ENCODE peak calls at places on chromosomes 4 and X, in four cellular contexts. U is HepG2, Q is GM23338, A is K562. C is an unnamed sample.

GRCh38 chrX:17024896-17025295 is 78.4 kb downstream of the REPS2 start:
- DNase-seq in U (peak; percentile 7), Q (peak; percentile 47), A (no peak), C (no peak)

GRCh38 chrX:24339911-24340310 is 20.5 kb upstream of the SUPT20HL1 start:
- DNase-seq in U (no peak), Q (no peak), A (no peak), C (no peak)

GRCh38 chr4:156476359-156476758 is 495.2 kb downstream of the PDGFC start:
- DNase-seq in U (peak; percentile 1), Q (no peak), A (no peak), C (no peak)

GRCh38 chrX:100512471-100512870 is 72.3 kb upstream of the TNMD start:
- DNase-seq in U (no peak), Q (peak; percentile 32), A (peak; percentile 2), C (no peak)

GRCh38 chr4:40199999-40200880 is 3.4 kb downstream of the RHOH start:
- DNase-seq in U (no peak), Q (no peak), A (peak; percentile 83), C (peak; percentile 93)

GRCh38 chr4:155889036-155889793 is 14.3 kb upstream of the TDO2 start:
- DNase-seq in U (no peak), Q (no peak), A (no peak), C (peak; percentile 58)

GRCh38 chr4:10606483-10607155 is 77.9 kb downstream of the CLNK start:
- DNase-seq in U (no peak), Q (no peak), A (no peak), C (no peak)

GRCh38 chrX:52346462-52347165 is 22.2 kb upstream of the XAGE2 start:
- DNase-seq in U (no peak), Q (no peak), A (peak; percentile 28), C (no peak)

GRCh38 chr4:55437356-55437796 is 41.6 kb downstream of the TMEM165 start:
- DNase-seq in U (peak; percentile 31), Q (no peak), A (peak; percentile 62), C (no peak)

GRCh38 chrX:68912113-68912980 is 83.5 kb downstream of the EFNB1 start:
- DNase-seq in U (no peak), Q (peak; percentile 46), A (no peak), C (no peak)

GRCh38 chr4:105951198-105951597 is 55.9 kb downstream of the NPNT start:
- DNase-seq in U (no peak), Q (peak; percentile 41), A (no peak), C (no peak)

GRCh38 chr4:108072300-108072699 is 82.6 kb downstream of the HADH start:
- DNase-seq in U (no peak), Q (no peak), A (no peak), C (peak; percentile 38)

DNA sequence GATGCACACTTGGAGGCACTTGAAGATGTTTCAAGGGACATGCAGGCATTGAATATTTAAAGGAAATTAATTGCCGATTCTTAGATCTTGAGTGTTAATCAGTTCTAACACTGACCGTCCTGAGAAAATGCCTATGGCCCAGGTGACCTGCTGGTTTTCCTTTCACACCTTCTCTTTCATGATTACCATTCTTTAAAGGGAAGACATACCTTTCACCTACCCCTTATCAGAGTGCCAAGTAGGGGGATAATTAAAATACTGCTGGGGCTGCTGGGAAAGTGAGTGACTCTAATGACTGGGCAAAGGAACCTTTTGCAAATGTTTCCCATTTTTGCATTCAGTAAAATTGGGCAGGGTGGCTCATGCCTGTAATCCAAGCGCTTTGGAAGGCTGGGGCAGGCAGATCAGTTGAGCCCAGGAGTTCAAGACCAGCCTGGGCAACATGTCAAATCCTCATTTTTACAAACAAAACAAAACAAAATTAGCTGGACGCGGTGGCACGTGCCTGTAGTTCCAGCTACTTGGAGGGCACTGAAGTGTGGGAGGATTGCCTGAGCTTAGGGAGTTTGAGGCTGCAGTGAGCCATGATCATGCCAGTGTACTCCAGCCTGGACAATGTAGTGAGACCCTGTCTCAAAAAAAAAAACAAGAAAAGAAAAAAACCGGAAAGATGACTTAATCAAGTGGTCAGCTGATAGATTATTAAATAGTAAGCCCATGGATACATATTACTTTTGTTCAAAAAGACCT is 44.3 kb downstream of the TMEM131L start:
- DNase-seq in U (no peak), Q (no peak), A (no peak), C (no peak)
- H3K4me1 ChIP-seq in U (peaks cover 55% of the 10 kb centered on the region), Q (peaks cover 29% of the 10 kb centered on the region), A (peaks cover 5% of the 10 kb centered on the region), C (peaks cover 21% of the 10 kb centered on the region)

GRCh38 chr4:71472946-71473345 is 134.1 kb downstream of the SLC4A4 start:
- DNase-seq in U (no peak), Q (no peak), A (no peak), C (no peak)
- TF ChIP-seq POLR2AphosphoS5 in U (no peak), Q (no peak), A (no peak), C (no peak)

GRCh38 chrX:19798423-19798822 is 89.0 kb downstream of the SH3KBP1 start:
- DNase-seq in U (no peak), Q (no peak), A (no peak), C (no peak)
- TF ChIP-seq JUNB in U (no peak), Q (no peak), A (no peak), C (no peak)

GRCh38 chr4:8310306-8310705 is 40.8 kb downstream of the HTRA3 start:
- DNase-seq in U (no peak), Q (no peak), A (no peak), C (no peak)
- H3K4me1 ChIP-seq in U (peaks cover 3% of the 10 kb centered on the region), Q (peaks cover under 1% of the 10 kb centered on the region), A (peaks cover 46% of the 10 kb centered on the region), C (no peaks in the 10 kb centered on the region)

DNA sequence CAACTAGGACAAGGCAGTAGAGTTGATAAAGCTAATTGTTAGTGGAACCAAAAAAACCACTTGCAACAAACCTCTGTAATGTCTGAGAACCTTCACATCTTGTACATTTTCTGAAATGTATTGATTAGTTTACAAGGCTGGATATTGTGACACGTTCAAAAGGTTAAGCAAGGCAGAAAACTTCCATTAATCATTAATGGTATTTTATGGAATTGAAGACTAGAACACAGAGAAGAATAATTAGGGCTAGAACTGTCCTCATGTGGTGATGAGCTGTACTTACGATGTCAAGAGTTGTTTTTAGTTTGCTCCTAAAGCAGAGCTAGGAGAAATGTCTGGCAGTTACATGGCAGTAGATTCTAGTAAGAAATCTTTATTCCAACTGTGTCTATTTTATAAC is 12.3 kb downstream of the GC start:
- DNase-seq in U (no peak), Q (no peak), A (no peak), C (no peak)
- TF ChIP-seq POLR2AphosphoS5 in U (no peak), Q (no peak), A (no peak), C (no peak)

GRCh38 chr4:53199356-53199755 is 166.5 kb downstream of the SCFD2 start:
- DNase-seq in U (no peak), Q (no peak), A (no peak), C (no peak)
- TF ChIP-seq JUNB in U (no peak), Q (no peak), A (no peak), C (no peak)